ENCODE peak calls at places on chromosomes 5 and 9, in nine cellular contexts. F is NCI-H2081; U is stimulated activated CD4-positive, alpha-beta T cell treated with anti-CD3 and anti-CD28 coated beads, Interleukin-2, amount 100 ng/mL, for 48 hours; I is activated CD4-positive, CD25-positive, alpha-beta regulatory T cell; A is thyroid gland; S is activated CD4-positive, alpha-beta T cell treated with anti-CD3 and anti-CD28 coated beads for 24 hours; J is pancreas; X is HEK293T; B is AG10803. Z is an unnamed sample.
A peak's percentile ranks its signal among the peaks of the same experiment; 100 is the strongest.

GRCh38 chr5:98787131-98787719 is 13.8 kb downstream of the RGMB start:
- DNase-seq in F (no peak), U (no peak), I (no peak), A (no peak), S (no peak), J (no peak), X (no peak), B (no peak), Z (no peak)

GRCh38 chr5:119355244-119355635 is 579 bp upstream of the TNFAIP8 start:
- DNase-seq in F (no peak), U (no peak), I (peak; percentile 12), A (peak; percentile 39), S (no peak), J (no peak), X (no peak), B (no peak), Z (no peak)

GRCh38 chr5:112143684-112144083 is 275.4 kb downstream of the EPB41L4A start:
- DNase-seq in F (no peak), U (no peak), I (no peak), A (no peak), S (no peak), J (no peak), X (no peak), B (no peak), Z (no peak)

GRCh38 chr5:170633235-170634041 is 129.6 kb downstream of the KCNIP1 start:
- DNase-seq in F (no peak), U (no peak), I (no peak), A (peak; percentile 61), S (no peak), J (peak; percentile 39), X (peak; percentile 93), B (peak; percentile 84), Z (no peak)

GRCh38 chr5:179840766-179841165 is 17.9 kb downstream of the MRNIP start:
- DNase-seq in F (no peak), U (no peak), I (no peak), A (no peak), S (no peak), J (no peak), X (no peak), B (no peak), Z (no peak)

GRCh38 chr9:130172161-130172857 is at the start of gene NCS1:
- DNase-seq in F (peak; percentile 67), U (peak; percentile 45), I (no peak), A (peak; percentile 87), S (peak; percentile 28), J (peak; percentile 85), X (peak; percentile 88), B (peak; percentile 65), Z (no peak)

GRCh38 chr5:119036101-119036762 is 34.7 kb upstream of the DMXL1 start:
- DNase-seq in F (no peak), U (no peak), I (no peak), A (no peak), S (no peak), J (no peak), X (no peak), B (peak; percentile 56), Z (no peak)

GRCh38 chr5:6542421-6543345 is 90.2 kb downstream of the NSUN2 start:
- DNase-seq in F (no peak), U (no peak), I (no peak), A (no peak), S (no peak), J (no peak), X (no peak), B (no peak), Z (no peak)

GRCh38 chr5:178241259-178241658 is 8.7 kb upstream of the PHYKPL start:
- DNase-seq in F (no peak), U (no peak), I (no peak), A (no peak), S (no peak), J (no peak), X (no peak), B (no peak), Z (no peak)

GRCh38 chr5:67291671-67292070 is 95.1 kb upstream of the CD180 start:
- DNase-seq in F (no peak), U (no peak), I (no peak), A (no peak), S (no peak), J (no peak), X (no peak), B (no peak), Z (no peak)

GRCh38 chr9:133842721-133843227 is 104.6 kb upstream of the SARDH start:
- DNase-seq in F (peak; percentile 96), U (no peak), I (no peak), A (no peak), S (no peak), J (no peak), X (no peak), B (no peak), Z (no peak)

GRCh38 chr9:88643931-88644330 is 109.0 kb downstream of the NXNL2 start:
- DNase-seq in F (no peak), U (no peak), I (no peak), A (no peak), S (no peak), J (no peak), X (no peak), B (no peak), Z (no peak)

GRCh38 chr5:73793911-73794310 is 167.9 kb downstream of the ARHGEF28 start:
- DNase-seq in F (no peak), U (no peak), I (no peak), A (no peak), S (no peak), J (no peak), X (no peak), B (no peak), Z (no peak)

GRCh38 chr5:147234825-147235635 is at the start of gene STK32A:
- DNase-seq in F (peak; percentile 58), U (no peak), I (no peak), A (peak; percentile 87), S (no peak), J (peak; percentile 87), X (peak; percentile 11), B (peak; percentile 1), Z (no peak)

GRCh38 chr9:93677641-93678136 is 101.3 kb downstream of the PHF2 start:
- DNase-seq in F (no peak), U (no peak), I (no peak), A (no peak), S (no peak), J (no peak), X (no peak), B (no peak), Z (no peak)

GRCh38 chr9:93652604-93653592 is 76.5 kb downstream of the PHF2 start:
- DNase-seq in F (no peak), U (no peak), I (no peak), A (no peak), S (no peak), J (no peak), X (no peak), B (no peak), Z (no peak)

GRCh38 chr9:86098793-86099694 is at the start of gene GOLM1:
- DNase-seq in F (peak; percentile 78), U (peak; percentile 24), I (no peak), A (peak; percentile 55), S (no peak), J (peak; percentile 72), X (peak; percentile 77), B (peak; percentile 62), Z (peak; percentile 16)

GRCh38 chr9:116944714-116945534 is 257.8 kb downstream of the TRIM32 start:
- DNase-seq in F (no peak), U (no peak), I (no peak), A (no peak), S (no peak), J (no peak), X (no peak), B (no peak), Z (no peak)

Z was measured in memory B cell.